ENCODE peak calls at places on chromosome 1, in eight cellular contexts. K is astrocyte; B is fibroblast of lung; G is WTC11; H is heart left ventricle; W is stimulated activated naive B cell treated with anti-CD40 and anti-IgM and Interleukin-4, amounts not matched to agents 10 μg/mL and 1 μg/mL and 100 μg/mL, for 72 hours; L is HEK293T; X is anterior cingulate cortex. A is an unnamed sample.

GRCh38 chr1:174818951-174819350 is 180.8 kb upstream of the CACYBP start:
- DNase-seq in K (peak; percentile 8), B (no peak), G (no peak), H (peak; percentile 40), W (no peak), L (no peak), X (no peak), A (no peak)

GRCh38 chr1:162753998-162754585 is 36.4 kb upstream of the HSD17B7 start:
- DNase-seq in K (no peak), B (no peak), G (no peak), H (no peak), W (no peak), L (no peak), X (no peak), A (no peak)

GRCh38 chr1:59945790-59946189 is 19.2 kb upstream of the CYP2J2 start:
- DNase-seq in K (no peak), B (no peak), G (no peak), H (no peak), W (no peak), L (no peak), X (no peak), A (no peak)

GRCh38 chr1:235954306-235955283 is 87.9 kb upstream of the LYST start:
- DNase-seq in K (no peak), B (no peak), G (no peak), H (no peak), W (peak; percentile 86), L (no peak), X (no peak), A (no peak)

GRCh38 chr1:146012703-146013565 is 8.6 kb downstream of the HJV start:
- DNase-seq in K (peak; percentile 81), B (peak; percentile 88), G (no peak), H (no peak), W (peak; percentile 40), L (peak; percentile 65), X (no peak), A (peak; percentile 53)

GRCh38 chr1:35506960-35507901 is 50.0 kb downstream of the KIAA0319L start:
- DNase-seq in K (no peak), B (no peak), G (no peak), H (no peak), W (no peak), L (no peak), X (no peak), A (no peak)

GRCh38 chr1:45353685-45354084 is 13.4 kb upstream of the MUTYH start:
- DNase-seq in K (no peak), B (no peak), G (no peak), H (no peak), W (no peak), L (no peak), X (no peak), A (no peak)

GRCh38 chr1:203667616-203668015 is 41.0 kb downstream of the ATP2B4 start:
- DNase-seq in K (no peak), B (no peak), G (no peak), H (no peak), W (no peak), L (no peak), X (no peak), A (no peak)

GRCh38 chr1:46180082-46180616 is 3.9 kb upstream of the P3R3URF start:
- DNase-seq in K (no peak), B (no peak), G (peak; percentile 72), H (no peak), W (no peak), L (no peak), X (no peak), A (no peak)

GRCh38 chr1:51941528-51941927 is 49.0 kb downstream of the RAB3B start:
- DNase-seq in K (no peak), B (no peak), G (no peak), H (no peak), W (no peak), L (no peak), X (no peak), A (no peak)